ENCODE peak calls at places on chromosomes 3 and 15, in ten cellular contexts. F, N, T, A, P, X, U, M, I and V are unnamed samples.

GRCh38 chr3:116339441-116340028 is 105.8 kb downstream of the LSAMP start:
- DNase-seq in A (no peak), X (peak), N (no peak), I (peak), T (no peak), F (no peak), M (no peak), U (peak), P (peak), V (no peak)

GRCh38 chr3:142940000-142940399 is 23.5 kb downstream of the PAQR9 start:
- DNase-seq in U (no peak), T (no peak), N (no peak), I (no peak), X (no peak), A (no peak), F (no peak), M (no peak), P (no peak), V (no peak)

GRCh38 chr15:82174471-82174870 is 88.1 kb downstream of the EFL1 start:
- DNase-seq in F (no peak), A (no peak), P (no peak), N (no peak), I (no peak), U (peak), X (no peak), T (no peak), M (no peak), V (no peak)

GRCh38 chr3:175732053-175732452 is 872.9 kb downstream of the NAALADL2 start:
- DNase-seq in A (no peak), T (no peak), P (no peak), N (no peak), U (no peak), I (no peak), M (peak), F (no peak), X (no peak), V (no peak)

GRCh38 chr3:46406440-46406785 is 453 bp downstream of the CCR5AS start:
- DNase-seq in A (no peak), M (no peak), N (peak), F (peak), I (no peak), U (no peak), T (no peak), X (no peak), P (peak), V (no peak)

GRCh38 chr3:45943207-45943846 is at the start of gene CXCR6:
- DNase-seq in U (no peak), I (no peak), P (no peak), F (no peak), X (no peak), N (no peak), M (no peak), T (no peak), A (no peak), V (no peak)

GRCh38 chr3:172060234-172060633 is 20.9 kb downstream of the FNDC3B start:
- DNase-seq in M (no peak), A (no peak), I (no peak), P (no peak), N (no peak), F (no peak), T (no peak), X (no peak), U (no peak), V (no peak)

GRCh38 chr3:131217296-131217741 is 164.3 kb upstream of the NUDT16 start:
- DNase-seq in T (no peak), M (peak), X (no peak), A (peak), F (no peak), N (no peak), I (no peak), P (no peak), U (no peak), V (no peak)

GRCh38 chr15:58457466-58457965 is 25.7 kb downstream of the LIPC start:
- DNase-seq in T (no peak), M (no peak), N (no peak), F (no peak), X (no peak), A (peak), I (peak), U (peak), P (no peak), V (no peak)

GRCh38 chr15:101296418-101297405 is 1.7 kb upstream of the SNRPA1 start:
- DNase-seq in U (no peak), P (no peak), X (no peak), I (no peak), T (no peak), F (no peak), M (no peak), N (no peak), A (peak), V (no peak)

GRCh38 chr3:53426918-53427317 is 67.5 kb upstream of the CACNA1D start:
- DNase-seq in X (no peak), T (no peak), P (no peak), F (no peak), N (no peak), A (no peak), M (no peak), I (no peak), U (no peak), V (no peak)

GRCh38 chr3:45580142-45580541 is 14.4 kb upstream of the LIMD1 start:
- DNase-seq in I (no peak), X (no peak), M (no peak), P (no peak), U (no peak), A (no peak), T (no peak), F (no peak), N (no peak), V (no peak)

GRCh38 chr3:66450389-66451022 is 50.3 kb downstream of the LRIG1 start:
- DNase-seq in X (no peak), F (peak), I (peak), U (peak), P (peak), M (no peak), A (no peak), T (no peak), N (no peak), V (no peak)

GRCh38 chr3:170361711-170362110 is 4.2 kb downstream of the SKIL start:
- DNase-seq in X (no peak), A (no peak), U (no peak), M (no peak), P (no peak), T (no peak), I (no peak), F (no peak), N (no peak), V (no peak)

GRCh38 chr3:5011555-5012256 is 32.5 kb downstream of the BHLHE40 start:
- DNase-seq in U (no peak), X (peak), A (no peak), T (no peak), I (no peak), N (peak), P (no peak), F (no peak), M (no peak), V (no peak)

GRCh38 chr3:175111036-175111435 is 251.9 kb downstream of the NAALADL2 start:
- DNase-seq in F (no peak), U (peak), N (no peak), M (no peak), P (no peak), T (no peak), A (no peak), X (no peak), I (no peak), V (no peak)

GRCh38 chr3:77536038-77536775 is 496.3 kb downstream of the ROBO2 start:
- DNase-seq in U (peak), A (peak), M (no peak), F (no peak), T (no peak), X (peak), N (no peak), I (no peak), P (no peak), V (no peak)

GRCh38 chr3:100209948-100210776 is 50.6 kb upstream of the TBC1D23 start:
- DNase-seq in N (no peak), T (no peak), P (no peak), M (no peak), I (peak), F (no peak), U (peak), A (no peak), X (no peak), V (no peak)

GRCh38 chr3:155325263-155325835 is 31.9 kb upstream of the STRIT1 start:
- DNase-seq in I (no peak), N (no peak), X (peak), M (peak), F (no peak), T (no peak), U (no peak), P (no peak), A (no peak), V (no peak)

GRCh38 chr3:78569820-78570219 is 1198.0 kb downstream of the ROBO1 start:
- DNase-seq in F (no peak), I (no peak), N (no peak), T (no peak), A (no peak), M (no peak), X (no peak), U (no peak), P (no peak), V (no peak)

GRCh38 chr3:142850395-142851023 is 38.4 kb downstream of the PCOLCE2 start:
- DNase-seq in M (peak), A (peak), X (peak), N (peak), I (peak), F (no peak), U (peak), P (no peak), T (no peak), V (no peak)

GRCh38 chr3:131402391-131403039 is 20.9 kb downstream of the NUDT16 start:
- DNase-seq in F (no peak), N (no peak), A (peak), U (peak), I (peak), M (peak), X (peak), P (no peak), T (no peak), V (no peak)

GRCh38 chr3:50270422-50270831 is 1.5 kb downstream of the SEMA3B start:
- DNase-seq in P (no peak), M (no peak), N (no peak), U (no peak), F (peak), X (no peak), I (no peak), T (no peak), A (no peak), V (no peak)

GRCh38 chr3:65851827-65852226 is 186.9 kb downstream of the MAGI1 start:
- DNase-seq in M (no peak), P (no peak), U (peak), T (no peak), I (no peak), N (no peak), X (no peak), F (no peak), A (peak), V (no peak)

GRCh38 chr15:90860942-90861675 is 7.3 kb upstream of the FURIN start:
- DNase-seq in M (no peak), U (no peak), A (no peak), T (no peak), I (no peak), F (no peak), X (no peak), P (peak), N (no peak), V (no peak)

GRCh38 chr3:37125702-37126101 is 48.7 kb downstream of the LRRFIP2 start:
- DNase-seq in I (no peak), X (no peak), P (no peak), M (no peak), F (no peak), U (no peak), A (no peak), T (no peak), N (no peak), V (no peak)

GRCh38 chr15:40439461-40440299 is 1.1 kb upstream of the BAHD1 start:
- DNase-seq in I (no peak), F (no peak), T (no peak), M (peak), U (no peak), X (peak), P (peak), N (no peak), A (no peak), V (no peak)

GRCh38 chr3:129878355-129878754 is 15.2 kb downstream of the TMCC1 start:
- DNase-seq in M (peak), U (no peak), A (no peak), T (no peak), X (no peak), P (no peak), N (no peak), I (no peak), F (no peak), V (no peak)

GRCh38 chr3:152302521-152303021 is 33.8 kb downstream of the MBNL1 start:
- DNase-seq in M (no peak), F (peak), N (no peak), X (no peak), I (peak), U (peak), A (no peak), P (no peak), T (no peak), V (no peak)

GRCh38 chr3:160226026-160226739 is 961 bp downstream of the C3orf80 start:
- DNase-seq in T (peak), I (peak), U (no peak), P (peak), F (no peak), N (no peak), A (no peak), X (peak), M (peak), V (no peak)

GRCh38 chr15:66004618-66005262 is 135.4 kb downstream of the RAB11A start:
- DNase-seq in P (no peak), U (peak), I (peak), F (no peak), X (peak), A (no peak), N (no peak), M (no peak), T (peak), V (no peak)

GRCh38 chr15:98983333-98983732 is 24.3 kb downstream of the PGPEP1L start:
- DNase-seq in I (peak), P (no peak), T (no peak), M (no peak), X (no peak), A (peak), U (peak), F (no peak), N (no peak), V (no peak)

GRCh38 chr15:34837246-34838016 is 42.1 kb upstream of the ACTC1 start:
- DNase-seq in I (peak), F (no peak), X (no peak), T (no peak), U (peak), N (no peak), A (peak), M (no peak), P (no peak), V (no peak)

GRCh38 chr3:100226712-100227429 is 33.9 kb upstream of the TBC1D23 start:
- DNase-seq in T (no peak), N (no peak), M (no peak), P (no peak), U (peak), F (no peak), X (peak), A (no peak), I (peak), V (no peak)

GRCh38 chr3:74624301-74624700 is 9.8 kb upstream of the CNTN3 start:
- DNase-seq in N (no peak), I (peak), P (no peak), M (no peak), T (no peak), A (no peak), U (peak), F (no peak), X (no peak), V (no peak)

GRCh38 chr3:194251461-194251860 is 99.7 kb downstream of the CPN2 start:
- DNase-seq in A (no peak), X (no peak), U (no peak), T (no peak), M (no peak), N (no peak), P (no peak), F (no peak), I (no peak), V (no peak)